ENCODE peak calls at places on chromosomes 2 and 18, in six cellular contexts. One of them, this sample, is unnamed. For H3K4me1, the result is how much of the 10 kb centered on the place peaks cover.

GRCh38 chr2:230627806-230628724 is 84.6 kb upstream of the CAB39 start:
- DNase-seq in tibial artery: no peak
- DNase-seq in tibial nerve: no peak
- DNase-seq in left lung: no peak
- DNase-seq in PC-9: no peak
- DNase-seq in GM12878: no peak
- DNase-seq in this sample: no peak

GRCh38 chr2:127413782-127414743 is 4.2 kb upstream of the PROC start:
- DNase-seq in tibial artery: no peak
- DNase-seq in tibial nerve: no peak
- DNase-seq in left lung: no peak
- DNase-seq in PC-9: peak
- DNase-seq in GM12878: no peak
- DNase-seq in this sample: no peak

GRCh38 chr2:58237741-58238140 is 3.4 kb downstream of the FANCL start:
- DNase-seq in tibial artery: no peak
- DNase-seq in tibial nerve: no peak
- DNase-seq in left lung: no peak
- DNase-seq in PC-9: no peak
- DNase-seq in GM12878: no peak
- DNase-seq in this sample: no peak

GRCh38 chr2:225920621-225921020 is 521.1 kb downstream of the NYAP2 start:
- DNase-seq in tibial artery: no peak
- DNase-seq in tibial nerve: no peak
- DNase-seq in left lung: no peak
- DNase-seq in PC-9: no peak
- DNase-seq in GM12878: no peak
- DNase-seq in this sample: no peak

GRCh38 chr2:134142341-134142738 is 111.5 kb upstream of the MGAT5 start:
- DNase-seq in tibial artery: no peak
- DNase-seq in tibial nerve: no peak
- DNase-seq in left lung: no peak
- DNase-seq in PC-9: no peak
- DNase-seq in GM12878: no peak
- DNase-seq in this sample: no peak

GRCh38 chr2:226673314-226673723 is 126.3 kb downstream of the IRS1 start:
- DNase-seq in tibial artery: no peak
- DNase-seq in tibial nerve: no peak
- DNase-seq in left lung: no peak
- DNase-seq in PC-9: peak
- DNase-seq in GM12878: no peak
- DNase-seq in this sample: peak

GRCh38 chr2:219149667-219150066 is 10.9 kb downstream of the NHEJ1 start:
- DNase-seq in tibial artery: no peak
- DNase-seq in tibial nerve: no peak
- DNase-seq in left lung: no peak
- DNase-seq in PC-9: no peak
- DNase-seq in GM12878: no peak
- DNase-seq in this sample: no peak

GRCh38 chr2:73172963-73173362 is 29.4 kb upstream of the NOTO start:
- DNase-seq in tibial artery: no peak
- DNase-seq in tibial nerve: no peak
- DNase-seq in left lung: no peak
- DNase-seq in PC-9: no peak
- DNase-seq in GM12878: no peak
- DNase-seq in this sample: no peak

GRCh38 chr2:128497461-128497860 is 178.8 kb upstream of the HS6ST1 start:
- DNase-seq in tibial artery: no peak
- DNase-seq in tibial nerve: no peak
- DNase-seq in left lung: no peak
- DNase-seq in PC-9: no peak
- DNase-seq in GM12878: no peak
- DNase-seq in this sample: no peak

GRCh38 chr2:191691016-191691725 is 13.2 kb downstream of the NABP1 start:
- DNase-seq in tibial artery: peak
- DNase-seq in tibial nerve: no peak
- DNase-seq in left lung: no peak
- DNase-seq in PC-9: peak
- DNase-seq in GM12878: peak
- DNase-seq in this sample: peak

GRCh38 chr2:110818767-110819481 is 86.6 kb downstream of the ACOXL start:
- DNase-seq in tibial artery: no peak
- DNase-seq in tibial nerve: no peak
- DNase-seq in left lung: no peak
- DNase-seq in PC-9: no peak
- DNase-seq in GM12878: no peak
- DNase-seq in this sample: no peak

GRCh38 chr2:19671907-19672306 is 229.9 kb downstream of the TTC32 start:
- DNase-seq in tibial artery: no peak
- DNase-seq in tibial nerve: no peak
- DNase-seq in left lung: no peak
- DNase-seq in PC-9: no peak
- DNase-seq in GM12878: no peak
- DNase-seq in this sample: no peak

GRCh38 chr2:226131299-226131784 is 668.3 kb downstream of the IRS1 start:
- DNase-seq in tibial artery: no peak
- DNase-seq in tibial nerve: no peak
- DNase-seq in left lung: no peak
- DNase-seq in PC-9: no peak
- DNase-seq in GM12878: no peak
- DNase-seq in this sample: no peak

GRCh38 chr2:216345846-216346245 is 26.4 kb downstream of the MARCHF4 start:
- DNase-seq in tibial artery: no peak
- DNase-seq in tibial nerve: no peak
- DNase-seq in left lung: no peak
- DNase-seq in PC-9: no peak
- DNase-seq in GM12878: no peak
- DNase-seq in this sample: no peak

GRCh38 chr2:54665436-54665856 is 58.0 kb upstream of the EML6 start:
- DNase-seq in tibial artery: no peak
- DNase-seq in tibial nerve: no peak
- DNase-seq in left lung: no peak
- DNase-seq in PC-9: no peak
- DNase-seq in GM12878: no peak
- DNase-seq in this sample: peak

GRCh38 chr2:99403524-99403923 is 66.3 kb downstream of the EIF5B start:
- DNase-seq in tibial artery: no peak
- DNase-seq in tibial nerve: no peak
- DNase-seq in left lung: no peak
- DNase-seq in PC-9: no peak
- DNase-seq in GM12878: no peak
- DNase-seq in this sample: no peak

GRCh38 chr18:28805491-28805890 is 628.6 kb upstream of the CDH2 start:
- DNase-seq in tibial artery: no peak
- DNase-seq in tibial nerve: no peak
- DNase-seq in left lung: no peak
- DNase-seq in PC-9: no peak
- DNase-seq in GM12878: no peak
- DNase-seq in this sample: no peak

GRCh38 chr2:199606193-199606780 is 148.5 kb upstream of the SATB2 start:
- DNase-seq in tibial artery: no peak
- DNase-seq in tibial nerve: no peak
- DNase-seq in left lung: no peak
- DNase-seq in PC-9: no peak
- DNase-seq in GM12878: no peak
- DNase-seq in this sample: no peak

GRCh38 chr18:79302120-79302519 is 93.6 kb upstream of the NFATC1 start:
- DNase-seq in tibial artery: no peak
- DNase-seq in tibial nerve: no peak
- DNase-seq in left lung: no peak
- DNase-seq in PC-9: no peak
- DNase-seq in GM12878: no peak
- DNase-seq in this sample: no peak

GRCh38 chr2:236512902-236513433 is 56.7 kb upstream of the ACKR3 start:
- DNase-seq in tibial artery: peak
- DNase-seq in tibial nerve: peak
- DNase-seq in left lung: peak
- DNase-seq in PC-9: peak
- DNase-seq in GM12878: peak
- DNase-seq in this sample: peak

GRCh38 chr2:58449286-58450010 is 208.3 kb upstream of the FANCL start:
- DNase-seq in tibial artery: no peak
- DNase-seq in tibial nerve: no peak
- DNase-seq in left lung: no peak
- DNase-seq in PC-9: no peak
- DNase-seq in GM12878: peak
- DNase-seq in this sample: no peak

GRCh38 chr2:65057391-65058052 is 1.3 kb downstream of the CEP68 start:
- DNase-seq in tibial artery: no peak
- DNase-seq in tibial nerve: no peak
- DNase-seq in left lung: no peak
- DNase-seq in PC-9: peak
- DNase-seq in GM12878: peak
- DNase-seq in this sample: no peak

GRCh38 chr2:82275599-82275998 is 1971.0 kb upstream of the LRRTM1 start:
- DNase-seq in tibial artery: no peak
- DNase-seq in tibial nerve: no peak
- DNase-seq in left lung: no peak
- DNase-seq in PC-9: no peak
- DNase-seq in GM12878: no peak
- DNase-seq in this sample: no peak

GRCh38 chr18:46408334-46408987 is 248.6 kb downstream of the LOXHD1 start:
- DNase-seq in tibial artery: no peak
- DNase-seq in tibial nerve: no peak
- DNase-seq in left lung: no peak
- DNase-seq in PC-9: no peak
- DNase-seq in GM12878: no peak
- DNase-seq in this sample: no peak

GRCh38 chr2:139031722-139032121 is 251.5 kb upstream of the NXPH2 start:
- DNase-seq in tibial artery: no peak
- DNase-seq in tibial nerve: no peak
- DNase-seq in left lung: peak
- DNase-seq in PC-9: no peak
- DNase-seq in GM12878: peak
- DNase-seq in this sample: peak

GRCh38 chr2:38765551-38765950 is 12.5 kb upstream of the GEMIN6 start:
- DNase-seq in tibial artery: no peak
- DNase-seq in tibial nerve: no peak
- DNase-seq in left lung: no peak
- DNase-seq in PC-9: no peak
- DNase-seq in GM12878: no peak
- DNase-seq in this sample: no peak

GRCh38 chr2:229417176-229417575 is 146.1 kb upstream of the PID1 start:
- DNase-seq in tibial artery: no peak
- DNase-seq in tibial nerve: no peak
- DNase-seq in left lung: no peak
- DNase-seq in PC-9: no peak
- DNase-seq in GM12878: no peak
- DNase-seq in this sample: no peak

DNA sequence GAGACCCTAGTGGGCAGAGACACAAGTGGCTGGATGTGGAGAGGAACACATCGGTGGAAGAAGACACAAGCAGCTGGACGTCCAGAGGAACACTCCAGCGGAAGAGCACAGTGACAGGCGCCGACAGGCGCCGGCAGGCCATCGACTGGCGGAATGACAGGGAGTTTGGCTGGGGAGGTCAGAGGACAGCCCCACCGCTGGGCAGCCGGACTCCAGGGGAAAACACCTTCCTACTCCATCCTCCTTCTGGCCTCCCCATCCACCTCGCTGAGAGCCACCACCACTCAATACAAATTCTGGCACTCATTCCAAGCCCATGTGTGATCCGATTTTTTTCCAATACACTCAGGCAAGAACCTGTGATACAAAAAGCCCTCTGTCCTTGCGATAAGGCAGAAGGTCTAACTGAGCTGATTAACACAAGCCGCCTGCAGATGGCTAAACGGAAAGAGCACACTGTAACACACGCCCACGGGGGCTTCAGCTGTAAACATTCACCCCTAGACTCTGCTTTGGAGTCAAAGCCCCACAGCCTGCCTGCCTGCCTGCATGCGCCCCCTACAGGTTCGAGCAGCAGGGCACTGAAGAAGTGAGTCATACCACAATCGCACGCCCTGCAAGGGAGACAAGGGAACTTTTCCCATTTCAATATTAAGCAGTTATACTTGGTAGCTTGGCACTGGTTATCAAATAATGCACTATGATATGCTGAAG is 50.2 kb upstream of the LRP1B start:
- DNase-seq in tibial artery: no peak
- DNase-seq in tibial nerve: no peak
- DNase-seq in left lung: peak
- DNase-seq in PC-9: no peak
- DNase-seq in GM12878: no peak
- DNase-seq in this sample: peak
- H3K4me1 ChIP-seq in tibial artery: under half
- H3K4me1 ChIP-seq in tibial nerve: under half
- H3K4me1 ChIP-seq in left lung: under half
- H3K4me1 ChIP-seq in PC-9: under half
- H3K4me1 ChIP-seq in GM12878: under half
- H3K4me1 ChIP-seq in this sample: under half

GRCh38 chr18:10528439-10528838 is 2.6 kb downstream of the NAPG start:
- DNase-seq in tibial artery: no peak
- DNase-seq in tibial nerve: no peak
- DNase-seq in left lung: no peak
- DNase-seq in PC-9: no peak
- DNase-seq in GM12878: no peak
- DNase-seq in this sample: no peak
- TF ChIP-seq CTCF in tibial artery: no peak
- TF ChIP-seq CTCF in tibial nerve: no peak
- TF ChIP-seq CTCF in left lung: no peak
- TF ChIP-seq CTCF in PC-9: no peak
- TF ChIP-seq CTCF in GM12878: no peak
- TF ChIP-seq CTCF in this sample: no peak

GRCh38 chr2:232293191-232293590 is 85.4 kb upstream of the ALPP start:
- DNase-seq in tibial artery: no peak
- DNase-seq in tibial nerve: no peak
- DNase-seq in left lung: no peak
- DNase-seq in PC-9: no peak
- DNase-seq in GM12878: no peak
- DNase-seq in this sample: no peak
- H3K4me3 ChIP-seq in tibial artery: no peak
- H3K4me3 ChIP-seq in tibial nerve: no peak
- H3K4me3 ChIP-seq in left lung: no peak
- H3K4me3 ChIP-seq in PC-9: no peak
- H3K4me3 ChIP-seq in GM12878: no peak
- H3K4me3 ChIP-seq in this sample: no peak

DNA sequence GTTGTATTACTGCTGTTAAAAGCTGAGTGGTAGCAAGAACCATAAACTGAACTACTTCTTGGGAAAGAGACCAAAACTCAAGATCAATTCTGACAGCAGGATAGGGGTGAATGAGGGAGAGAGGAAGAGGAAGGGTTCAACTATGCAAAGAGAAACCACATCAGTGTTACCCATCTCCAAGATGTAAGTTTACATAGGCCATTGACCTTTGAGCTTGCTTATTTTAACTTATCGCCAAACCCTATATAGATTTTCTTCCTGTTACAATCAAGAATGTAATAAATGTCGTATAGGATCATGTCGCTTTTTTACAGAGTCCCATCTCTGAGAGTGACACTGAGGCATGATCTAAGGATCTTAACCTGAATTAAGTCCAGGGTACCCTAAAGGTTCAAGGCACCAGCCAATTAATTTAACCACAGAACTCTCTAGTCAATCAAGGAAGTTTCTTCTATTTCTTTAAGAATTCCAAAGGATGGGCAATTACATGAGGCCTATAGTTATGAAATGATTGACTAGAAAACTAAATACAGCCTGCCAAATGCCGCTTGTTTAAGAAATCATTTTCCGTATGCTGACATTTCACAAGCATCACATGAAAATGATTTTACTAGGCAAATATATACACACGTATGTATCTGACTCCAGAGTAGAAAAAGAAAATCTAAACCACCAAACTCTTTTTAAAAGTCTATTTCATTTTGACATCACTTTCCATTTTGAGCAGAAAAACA is 11.8 kb downstream of the RND3 start:
- DNase-seq in tibial artery: no peak
- DNase-seq in tibial nerve: no peak
- DNase-seq in left lung: no peak
- DNase-seq in PC-9: no peak
- DNase-seq in GM12878: no peak
- DNase-seq in this sample: no peak
- H3K4me1 ChIP-seq in tibial artery: under half
- H3K4me1 ChIP-seq in tibial nerve: half or more
- H3K4me1 ChIP-seq in left lung: under half
- H3K4me1 ChIP-seq in PC-9: half or more
- H3K4me1 ChIP-seq in GM12878: under half
- H3K4me1 ChIP-seq in this sample: under half